ENCODE peak calls at places on chromosome 10, in ten cellular contexts. N is hepatocyte; F is thoracic aorta; V is transverse colon; C is CD8-positive, alpha-beta T cell; X is sigmoid colon; K is stomach; A is mucosa of descending colon; L is neural progenitor cell; W is psoas muscle. I is an unnamed sample.

GRCh38 chr10:13659887-13660544 is 73.3 kb downstream of the PRPF18 start:
- DNase-seq in W (peak; percentile 72), V (peak; percentile 59), C (peak; percentile 76), A (peak; percentile 78), K (peak; percentile 64), N (peak; percentile 61), X (peak; percentile 85), F (no peak), L (peak; percentile 69), I (peak; percentile 71)

GRCh38 chr10:14438057-14438456 is 107.3 kb upstream of the FRMD4A start:
- DNase-seq in W (no peak), X (no peak), C (no peak), V (no peak), F (no peak), A (no peak), K (no peak), L (no peak), N (no peak), I (no peak)

GRCh38 chr10:2508971-2509605 is 558.3 kb upstream of the PFKP start:
- DNase-seq in X (no peak), F (no peak), W (no peak), A (no peak), V (no peak), L (no peak), K (no peak), C (no peak), N (peak; percentile 18), I (no peak)

GRCh38 chr10:15898046-15898445 is 37.7 kb upstream of the MINDY3 start:
- DNase-seq in A (no peak), N (no peak), L (no peak), W (no peak), F (no peak), C (no peak), V (no peak), X (no peak), K (no peak), I (no peak)

GRCh38 chr10:71963756-71964668 is at the start of gene CHST3:
- DNase-seq in F (no peak), V (peak; percentile 42), N (peak; percentile 81), W (peak; percentile 79), K (peak; percentile 69), X (peak; percentile 91), C (no peak), A (peak; percentile 58), L (peak; percentile 82), I (peak; percentile 62)

GRCh38 chr10:35507519-35508109 is 97.5 kb upstream of the GJD4 start:
- DNase-seq in X (no peak), C (no peak), N (no peak), V (no peak), A (no peak), K (no peak), L (no peak), W (no peak), F (no peak), I (no peak)

GRCh38 chr10:84824525-84824924 is 496.1 kb downstream of the CCSER2 start:
- DNase-seq in W (no peak), A (no peak), X (no peak), L (no peak), V (no peak), K (no peak), C (no peak), N (no peak), F (no peak), I (no peak)

GRCh38 chr10:22308390-22308789 is 7.8 kb upstream of the COMMD3 start:
- DNase-seq in N (no peak), C (no peak), L (no peak), K (no peak), X (no peak), V (no peak), F (no peak), A (no peak), W (no peak), I (no peak)

GRCh38 chr10:78755877-78756455 is 312.8 kb upstream of the ZMIZ1 start:
- DNase-seq in F (no peak), C (no peak), N (no peak), A (no peak), V (no peak), K (no peak), W (no peak), L (no peak), X (no peak), I (no peak)

GRCh38 chr10:23643396-23643795 is 204.5 kb downstream of the OTUD1 start:
- DNase-seq in L (no peak), F (no peak), X (no peak), C (no peak), A (no peak), V (peak; percentile 7), K (no peak), N (no peak), W (no peak), I (peak; percentile 47)

GRCh38 chr10:118840071-118840775 is 85.5 kb upstream of the CACUL1 start:
- DNase-seq in F (no peak), X (no peak), A (peak; percentile 40), N (no peak), V (peak; percentile 23), C (no peak), L (no peak), W (no peak), K (no peak), I (no peak)

GRCh38 chr10:7561216-7561893 is 105.4 kb downstream of the ITIH5 start:
- DNase-seq in N (peak; percentile 70), V (peak; percentile 19), K (peak; percentile 50), L (peak; percentile 37), X (peak; percentile 89), F (no peak), W (peak; percentile 68), C (no peak), A (no peak), I (peak; percentile 44)

GRCh38 chr10:67492317-67493019 is 203.5 kb downstream of the CTNNA3 start:
- DNase-seq in A (no peak), N (peak; percentile 17), W (no peak), C (no peak), F (no peak), V (no peak), X (no peak), L (no peak), K (no peak), I (no peak)

DNA sequence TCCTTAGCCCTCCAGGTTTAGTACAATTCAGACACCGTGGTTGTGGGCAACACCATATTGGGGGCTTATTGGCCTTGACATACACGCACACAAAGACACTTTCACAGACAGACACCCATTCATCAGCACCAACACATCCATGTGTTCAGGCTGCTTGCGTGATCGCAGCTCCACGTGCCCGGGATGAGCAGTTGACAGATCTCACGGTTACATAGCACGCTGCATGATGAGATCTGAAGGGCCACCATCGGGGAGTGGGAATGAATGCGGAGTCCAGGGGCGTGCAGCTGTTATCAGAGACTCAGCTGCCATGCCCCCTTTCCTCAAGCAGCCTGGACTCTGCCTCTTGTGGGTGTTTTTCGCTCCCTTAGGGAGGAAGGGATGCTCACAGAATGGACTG is 285.2 kb downstream of the USP6NL start:
- DNase-seq in V (no peak), N (no peak), A (no peak), X (no peak), L (no peak), C (no peak), W (no peak), K (no peak), F (no peak), I (no peak)
- H3K36me3 ChIP-seq in V (peaks cover 4% of the 10 kb centered on the region), N (no peaks in the 10 kb centered on the region), A (peaks cover under 1% of the 10 kb centered on the region), X (peaks cover under 1% of the 10 kb centered on the region), L (no peaks in the 10 kb centered on the region), C (peaks cover 59% of the 10 kb centered on the region), W (no peaks in the 10 kb centered on the region), K (peaks cover 81% of the 10 kb centered on the region), F (peaks cover 6% of the 10 kb centered on the region), I (peaks cover 90% of the 10 kb centered on the region)

DNA sequence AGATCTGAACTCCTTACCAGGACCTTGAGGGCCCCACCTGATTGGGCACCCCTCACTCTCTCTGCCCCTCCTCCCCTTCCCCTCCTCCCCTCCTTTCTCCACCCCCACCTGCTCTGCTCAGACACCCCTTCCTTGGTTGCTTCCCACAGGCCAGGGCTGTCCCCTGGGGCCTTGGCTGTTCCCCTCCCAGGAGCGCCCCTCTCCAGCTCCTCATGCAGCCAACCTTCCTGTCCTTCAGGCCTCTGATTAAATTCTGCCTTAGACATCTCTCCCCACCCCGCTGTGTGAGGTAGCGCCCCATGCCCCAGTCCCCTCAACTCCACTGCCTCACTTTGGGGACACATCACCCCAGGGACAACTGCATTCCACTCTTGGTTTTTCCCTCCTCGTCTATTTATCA is 32.4 kb downstream of the HTRA1 start:
- DNase-seq in F (no peak), L (no peak), K (no peak), N (no peak), X (no peak), W (no peak), C (no peak), V (no peak), A (no peak), I (peak; percentile 14)
- H3K4me3 ChIP-seq in F (no peak overlapping the region), L (no peak overlapping the region), K (no peak overlapping the region), N (no peak overlapping the region), X (no peak overlapping the region), W (no peak overlapping the region), C (no peak overlapping the region), V (no peak overlapping the region), A (no peak overlapping the region), I (no peak overlapping the region)

GRCh38 chr10:104584541-104584940 is 56.5 kb upstream of the SORCS3 start:
- DNase-seq in C (no peak), N (no peak), X (no peak), K (no peak), W (no peak), F (no peak), A (no peak), L (no peak), V (no peak), I (no peak)

GRCh38 chr10:104591451-104591850 is 49.6 kb upstream of the SORCS3 start:
- DNase-seq in X (no peak), K (no peak), W (no peak), A (no peak), C (no peak), V (no peak), L (no peak), N (no peak), F (no peak), I (no peak)

GRCh38 chr10:104589431-104589830 is 51.7 kb upstream of the SORCS3 start:
- DNase-seq in A (no peak), N (no peak), X (no peak), C (no peak), F (no peak), W (no peak), L (no peak), V (no peak), K (no peak), I (no peak)

GRCh38 chr10:104589871-104590270 is 51.2 kb upstream of the SORCS3 start:
- DNase-seq in K (no peak), A (no peak), V (no peak), F (no peak), C (no peak), N (no peak), X (no peak), W (no peak), L (no peak), I (no peak)
- H3K9me3 ChIP-seq in K (no peaks in the 10 kb centered on the region), A (no peaks in the 10 kb centered on the region), V (no peaks in the 10 kb centered on the region), F (no peaks in the 10 kb centered on the region), C (no peaks in the 10 kb centered on the region), N (no peaks in the 10 kb centered on the region), X (no peaks in the 10 kb centered on the region), W (no peaks in the 10 kb centered on the region), L (no peaks in the 10 kb centered on the region), I (no peaks in the 10 kb centered on the region)

DNA sequence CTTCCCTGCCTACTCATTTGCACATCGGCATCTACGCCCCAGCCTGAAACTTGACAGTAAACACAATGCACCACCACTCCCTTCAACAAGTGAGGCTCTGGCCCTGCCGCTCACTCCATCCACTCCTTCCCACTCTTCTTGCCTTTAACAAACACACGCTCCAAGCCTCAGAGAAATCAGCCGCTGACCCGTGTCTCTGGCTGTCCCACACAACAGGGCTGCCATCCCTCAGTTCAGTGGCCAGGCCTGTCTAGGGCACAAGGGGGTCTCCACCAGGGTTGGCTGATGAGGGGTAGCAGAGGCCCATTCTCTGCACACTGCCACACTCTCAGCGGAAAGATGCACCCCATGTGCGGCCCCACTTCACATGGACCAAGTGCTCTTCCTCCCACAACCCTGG is 54.5 kb downstream of the CTBP2 start:
- DNase-seq in V (no peak), K (peak; percentile 24), N (no peak), L (no peak), C (no peak), F (no peak), W (no peak), A (peak; percentile 14), X (peak; percentile 37), I (no peak)
- H3K36me3 ChIP-seq in V (peaks cover 18% of the 10 kb centered on the region), K (peaks cover 62% of the 10 kb centered on the region), N (peaks cover 4% of the 10 kb centered on the region), L (peaks cover 11% of the 10 kb centered on the region), C (no peaks in the 10 kb centered on the region), F (peaks cover 11% of the 10 kb centered on the region), W (no peaks in the 10 kb centered on the region), A (no peaks in the 10 kb centered on the region), X (peaks cover 11% of the 10 kb centered on the region), I (peaks cover 60% of the 10 kb centered on the region)